ENCODE peak calls at places on chromosomes 6 and 20, in six cellular contexts. T is posterior cingulate gyrus, B is hypothalamus, M is naive B cell, C is amniotic stem cell, Z is endothelial cell. S is an unnamed sample.

GRCh38 chr6:159431750-159432149 is 261.3 kb downstream of the SOD2 start:
- DNase-seq in Z (no peak), B (no peak), C (no peak), T (no peak), M (no peak), S (no peak)

GRCh38 chr6:113855500-113856010 is 1.6 kb upstream of the MARCKS start:
- DNase-seq in B (peak), T (no peak), C (no peak), M (peak), Z (peak), S (peak)

GRCh38 chr6:6452002-6452401 is 131.5 kb upstream of the F13A1 start:
- DNase-seq in C (no peak), M (no peak), T (no peak), Z (no peak), B (no peak), S (no peak)

GRCh38 chr6:152170702-152171667 is 363.5 kb downstream of the ESR1 start:
- DNase-seq in T (no peak), C (no peak), B (no peak), M (no peak), Z (no peak), S (peak)

GRCh38 chr6:28729501-28730402 is 194.0 kb downstream of the TRIM27 start:
- DNase-seq in C (no peak), T (no peak), Z (no peak), B (no peak), M (no peak), S (peak)

GRCh38 chr20:34089655-34090324 is 22.3 kb downstream of the EIF2S2 start:
- DNase-seq in B (no peak), M (no peak), T (no peak), C (no peak), Z (no peak), S (no peak)

GRCh38 chr20:44495802-44496481 is 20.3 kb downstream of the TTPAL start:
- DNase-seq in T (no peak), B (no peak), Z (no peak), C (peak), M (no peak), S (no peak)

GRCh38 chr6:97947841-97948240 is 664.8 kb upstream of the MMS22L start:
- DNase-seq in B (no peak), C (no peak), T (no peak), M (no peak), Z (no peak), S (peak)

GRCh38 chr20:63767456-63767855 is 27.9 kb downstream of the SLC2A4RG start:
- DNase-seq in Z (no peak), T (no peak), C (no peak), M (no peak), B (no peak), S (no peak)

GRCh38 chr6:26347699-26348098 is 17.3 kb upstream of the BTN3A2 start:
- DNase-seq in M (no peak), Z (no peak), T (no peak), B (no peak), C (no peak), S (no peak)

GRCh38 chr6:46044876-46045617 is 29.4 kb upstream of the CLIC5 start:
- DNase-seq in B (no peak), C (peak), Z (no peak), T (no peak), M (no peak), S (peak)

GRCh38 chr6:34888874-34889555 is at the start of gene ANKS1A:
- DNase-seq in C (no peak), M (peak), Z (peak), B (peak), T (peak), S (peak)

GRCh38 chr6:37625591-37626374 is 71.9 kb downstream of the MDGA1 start:
- DNase-seq in Z (no peak), C (no peak), B (no peak), T (no peak), M (no peak), S (no peak)

GRCh38 chr20:19008497-19008896 is 194.9 kb downstream of the SCP2D1 start:
- DNase-seq in C (no peak), T (no peak), B (no peak), M (no peak), Z (no peak), S (no peak)

GRCh38 chr6:152701081-152701862 is 3.6 kb downstream of the MYCT1 start:
- DNase-seq in B (no peak), Z (no peak), M (no peak), C (no peak), T (no peak), S (peak)

GRCh38 chr20:58131111-58131510 is 97.3 kb downstream of the ANKRD60 start:
- DNase-seq in C (no peak), T (no peak), B (no peak), M (no peak), Z (peak), S (no peak)

GRCh38 chr6:156009656-156010055 is 554.0 kb upstream of the NOX3 start:
- DNase-seq in B (no peak), Z (no peak), M (no peak), T (no peak), C (no peak), S (peak)

GRCh38 chr6:150016324-150017185 is 8.8 kb downstream of the RAET1L start:
- DNase-seq in B (peak), Z (peak), T (no peak), C (peak), M (peak), S (peak)

GRCh38 chr20:23340524-23340923 is 10.1 kb upstream of the NXT1 start:
- DNase-seq in M (no peak), T (peak), B (peak), Z (peak), C (peak), S (peak)

GRCh38 chr6:21856096-21856825 is 262.7 kb downstream of the SOX4 start:
- DNase-seq in T (no peak), Z (no peak), M (no peak), C (no peak), B (no peak), S (peak)

GRCh38 chr6:52555531-52556228 is 21.2 kb downstream of the TRAM2 start:
- DNase-seq in C (no peak), M (no peak), B (no peak), T (no peak), Z (no peak), S (no peak)

GRCh38 chr6:44278316-44278715 is 8.1 kb downstream of the TMEM151B start:
- DNase-seq in M (no peak), Z (no peak), B (no peak), T (no peak), C (no peak), S (no peak)

GRCh38 chr6:156916108-156916801 is 139.1 kb downstream of the ARID1B start:
- DNase-seq in T (no peak), M (peak), C (no peak), Z (no peak), B (no peak), S (no peak)

GRCh38 chr6:132084811-132085509 is 133.8 kb upstream of the CCN2 start:
- DNase-seq in C (peak), B (no peak), M (no peak), T (no peak), Z (no peak), S (peak)

GRCh38 chr6:43301081-43301870 is 3.2 kb downstream of the SLC22A7 start:
- DNase-seq in C (no peak), M (no peak), Z (no peak), B (no peak), T (no peak), S (no peak)

GRCh38 chr6:6811151-6812002 is 222.9 kb downstream of the LY86 start:
- DNase-seq in Z (peak), B (no peak), T (no peak), M (peak), C (no peak), S (peak)

GRCh38 chr6:156809034-156809433 is 31.9 kb downstream of the ARID1B start:
- DNase-seq in C (no peak), M (peak), B (no peak), T (no peak), Z (no peak), S (peak)

GRCh38 chr6:26550250-26550993 is 12.3 kb downstream of the HMGN4 start:
- DNase-seq in T (no peak), C (no peak), M (peak), B (peak), Z (peak), S (peak)

GRCh38 chr20:48398506-48399449 is 429.0 kb downstream of the PREX1 start:
- DNase-seq in Z (no peak), M (no peak), C (no peak), B (no peak), T (no peak), S (no peak)

GRCh38 chr6:95081231-95081630 is 496.1 kb upstream of the MANEA start:
- DNase-seq in C (no peak), M (no peak), B (no peak), Z (no peak), T (no peak), S (no peak)

GRCh38 chr20:35339007-35339406 is 46.8 kb upstream of the FAM83C start:
- DNase-seq in C (peak), M (no peak), T (no peak), Z (no peak), B (no peak), S (no peak)

GRCh38 chr6:11009353-11009752 is 34.8 kb downstream of the ELOVL2 start:
- DNase-seq in B (no peak), Z (no peak), M (no peak), C (no peak), T (no peak), S (no peak)

GRCh38 chr6:147177286-147177685 is 26.9 kb upstream of the STXBP5 start:
- DNase-seq in T (no peak), C (no peak), Z (no peak), M (no peak), B (no peak), S (no peak)

GRCh38 chr20:53736757-53737403 is 143.2 kb upstream of the ZNF217 start:
- DNase-seq in B (no peak), Z (no peak), C (no peak), M (peak), T (no peak), S (no peak)

GRCh38 chr6:138107752-138108592 is 753 bp upstream of the PERP start:
- DNase-seq in M (no peak), B (no peak), Z (no peak), T (no peak), C (no peak), S (no peak)

GRCh38 chr6:41367700-41368099 is 32.3 kb downstream of the NCR2 start:
- DNase-seq in C (peak), B (peak), T (peak), M (no peak), Z (peak), S (peak)

GRCh38 chr6:15017251-15017650 is 228.6 kb upstream of the JARID2 start:
- DNase-seq in M (no peak), T (no peak), B (peak), Z (no peak), C (no peak), S (peak)